ENCODE peak calls at places on chromosomes 13 and 19, in five cellular contexts. R is GM13976, Z is GM10248, X is AG09319, I is M059J. G is an unnamed sample.

GRCh38 chr19:23392706-23393105 is 2.6 kb downstream of the ZNF91 start:
- DNase-seq in I (peak), Z (no peak), X (no peak), R (no peak), G (no peak)

GRCh38 chr13:101631403-101631802 is 178.9 kb downstream of the ITGBL1 start:
- DNase-seq in R (no peak), Z (no peak), X (no peak), I (no peak), G (no peak)

GRCh38 chr19:50030225-50030624 is 4.4 kb downstream of the ZNF473 start:
- DNase-seq in X (no peak), Z (no peak), R (no peak), I (no peak), G (no peak)

GRCh38 chr13:49690133-49690989 is 925 bp downstream of the EBPL start:
- DNase-seq in R (no peak), X (no peak), Z (no peak), I (peak), G (no peak)

GRCh38 chr13:110236431-110236830 is 70.5 kb downstream of the COL4A1 start:
- DNase-seq in X (no peak), Z (no peak), R (no peak), I (no peak), G (no peak)

GRCh38 chr19:2624537-2625091 is 77.9 kb downstream of the GNG7 start:
- DNase-seq in Z (peak), X (no peak), I (peak), R (peak), G (no peak)

GRCh38 chr13:96075953-96076543 is 13.9 kb upstream of the HS6ST3 start:
- DNase-seq in Z (peak), I (peak), R (no peak), X (no peak), G (no peak)

GRCh38 chr13:98173431-98173921 is 3.6 kb downstream of the RNF113B start:
- DNase-seq in I (peak), Z (no peak), X (peak), R (no peak), G (no peak)

GRCh38 chr19:3575949-3576673 is 3.4 kb downstream of the HMG20B start:
- DNase-seq in Z (no peak), X (no peak), R (no peak), I (no peak), G (no peak)

GRCh38 chr19:58386166-58386575 is 898 bp upstream of the RPS5 start:
- DNase-seq in R (no peak), Z (no peak), I (no peak), X (no peak), G (no peak)

G was measured in GM12878.